ENCODE peak calls at places on chromosome 13, in ten cellular contexts. Q is right cardiac atrium, A is psoas muscle, H is Panc1, E is body of pancreas, B is lower lobe of right lung, P is left lung, Y is A549, V is DND-41, X is K562. I is an unnamed sample.

GRCh38 chr13:27161980-27162379 is 9.6 kb downstream of the USP12 start:
- ATAC-seq in Q (no peak), A (peak; percentile 80), H (no peak), E (no peak), B (no peak), P (no peak), Y (no peak), V (no peak), X (no peak), I (peak; percentile 94)

GRCh38 chr13:78015782-78016181 is 97.2 kb upstream of the EDNRB start:
- ATAC-seq in Q (no peak), A (no peak), H (no peak), E (no peak), B (peak; percentile 54), P (peak; percentile 83), Y (no peak), V (no peak), X (no peak), I (no peak)

GRCh38 chr13:59416561-59416960 is 747.2 kb downstream of the DIAPH3 start:
- ATAC-seq in Q (no peak), A (no peak), H (no peak), E (no peak), B (no peak), P (no peak), Y (no peak), V (no peak), X (no peak), I (no peak)

GRCh38 chr13:26476744-26477129 is 80.7 kb upstream of the WASF3 start:
- ATAC-seq in Q (peak; percentile 60), A (no peak), H (no peak), E (no peak), B (no peak), P (no peak), Y (no peak), V (no peak), X (no peak), I (no peak)

GRCh38 chr13:78499802-78500201 is 103.5 kb downstream of the POU4F1 start:
- ATAC-seq in Q (no peak), A (no peak), H (no peak), E (no peak), B (no peak), P (no peak), Y (no peak), V (no peak), X (no peak), I (no peak)

GRCh38 chr13:76406243-76406642 is 480.0 kb downstream of the KCTD12 start:
- ATAC-seq in Q (no peak), A (no peak), H (no peak), E (no peak), B (no peak), P (no peak), Y (no peak), V (no peak), X (no peak), I (no peak)

GRCh38 chr13:48712141-48712540 is 58.4 kb downstream of the CYSLTR2 start:
- ATAC-seq in Q (no peak), A (no peak), H (no peak), E (no peak), B (no peak), P (no peak), Y (no peak), V (no peak), X (no peak), I (no peak)

GRCh38 chr13:108176685-108177274 is 38.6 kb downstream of the LIG4 start:
- ATAC-seq in Q (no peak), A (no peak), H (no peak), E (no peak), B (no peak), P (peak; percentile 30), Y (no peak), V (no peak), X (peak; percentile 74), I (no peak)

GRCh38 chr13:31096624-31097302 is 64.9 kb downstream of the HSPH1 start:
- ATAC-seq in Q (no peak), A (no peak), H (no peak), E (no peak), B (peak; percentile 64), P (peak; percentile 96), Y (no peak), V (no peak), X (no peak), I (no peak)

GRCh38 chr13:113403255-113404104 is 39.5 kb upstream of the GRTP1 start:
- ATAC-seq in Q (no peak), A (peak; percentile 13), H (no peak), E (peak; percentile 41), B (no peak), P (no peak), Y (no peak), V (no peak), X (no peak), I (no peak)

GRCh38 chr13:113401452-113402415 is 37.8 kb upstream of the GRTP1 start:
- ATAC-seq in Q (peak; percentile 10), A (peak; percentile 9), H (no peak), E (no peak), B (no peak), P (no peak), Y (no peak), V (no peak), X (no peak), I (no peak)

GRCh38 chr13:113400621-113401451 is 36.9 kb upstream of the GRTP1 start:
- ATAC-seq in Q (peak; percentile 75), A (peak; percentile 48), H (no peak), E (no peak), B (peak; percentile 64), P (peak; percentile 69), Y (no peak), V (no peak), X (no peak), I (peak; percentile 52)

GRCh38 chr13:113404366-113404722 is 40.4 kb upstream of the GRTP1 start:
- ATAC-seq in Q (no peak), A (no peak), H (no peak), E (no peak), B (no peak), P (no peak), Y (no peak), V (no peak), X (no peak), I (no peak)

GRCh38 chr13:113402471-113403254 is 38.7 kb upstream of the GRTP1 start:
- ATAC-seq in Q (no peak), A (peak; percentile 20), H (peak; percentile 37), E (no peak), B (no peak), P (no peak), Y (no peak), V (no peak), X (no peak), I (no peak)
- H3K4me1 ChIP-seq in Q (peaks cover 2% of the 10 kb centered on the region), A (peaks cover 70% of the 10 kb centered on the region), H (no peaks in the 10 kb centered on the region), E (no peaks in the 10 kb centered on the region), B (peaks cover 9% of the 10 kb centered on the region), P (no peaks in the 10 kb centered on the region), Y (no peaks in the 10 kb centered on the region), V (no peaks in the 10 kb centered on the region), X (peaks cover 43% of the 10 kb centered on the region), I (peaks cover 31% of the 10 kb centered on the region)

GRCh38 chr13:35988648-35989081 is 142.5 kb downstream of the DCLK1 start:
- ATAC-seq in Q (no peak), A (no peak), H (no peak), E (no peak), B (no peak), P (peak; percentile 15), Y (no peak), V (no peak), X (no peak), I (peak; percentile 38)
- H3K4me1 ChIP-seq in Q (peaks cover 2% of the 10 kb centered on the region), A (peaks cover 5% of the 10 kb centered on the region), H (no peaks in the 10 kb centered on the region), E (no peaks in the 10 kb centered on the region), B (no peaks in the 10 kb centered on the region), P (no peaks in the 10 kb centered on the region), Y (no peaks in the 10 kb centered on the region), V (no peaks in the 10 kb centered on the region), X (peaks cover 3% of the 10 kb centered on the region), I (peaks cover 3% of the 10 kb centered on the region)

GRCh38 chr13:40476175-40476958 is 190.1 kb downstream of the FOXO1 start:
- ATAC-seq in Q (peak; percentile 78), A (no peak), H (no peak), E (peak; percentile 19), B (no peak), P (no peak), Y (peak; percentile 50), V (no peak), X (no peak), I (peak; percentile 9)
- H3K4me1 ChIP-seq in Q (peaks cover 20% of the 10 kb centered on the region), A (peaks cover 10% of the 10 kb centered on the region), H (no peaks in the 10 kb centered on the region), E (peaks cover 59% of the 10 kb centered on the region), B (peaks cover 27% of the 10 kb centered on the region), P (peaks cover 21% of the 10 kb centered on the region), Y (peaks cover 17% of the 10 kb centered on the region), V (no peaks in the 10 kb centered on the region), X (no peaks in the 10 kb centered on the region), I (peaks cover 34% of the 10 kb centered on the region)

GRCh38 chr13:29490561-29490960 is 104.9 kb downstream of the SLC7A1 start:
- ATAC-seq in Q (no peak), A (no peak), H (no peak), E (no peak), B (no peak), P (no peak), Y (no peak), V (no peak), X (no peak), I (no peak)

GRCh38 chr13:29491248-29491647 is 104.2 kb downstream of the SLC7A1 start:
- ATAC-seq in Q (no peak), A (no peak), H (no peak), E (no peak), B (no peak), P (no peak), Y (no peak), V (no peak), X (no peak), I (no peak)

GRCh38 chr13:29484236-29484635 is 111.3 kb downstream of the SLC7A1 start:
- ATAC-seq in Q (no peak), A (no peak), H (no peak), E (no peak), B (peak; percentile 21), P (no peak), Y (no peak), V (peak; percentile 39), X (no peak), I (no peak)

GRCh38 chr13:29484796-29485195 is 110.7 kb downstream of the SLC7A1 start:
- ATAC-seq in Q (no peak), A (no peak), H (no peak), E (no peak), B (no peak), P (no peak), Y (no peak), V (no peak), X (no peak), I (no peak)

DNA sequence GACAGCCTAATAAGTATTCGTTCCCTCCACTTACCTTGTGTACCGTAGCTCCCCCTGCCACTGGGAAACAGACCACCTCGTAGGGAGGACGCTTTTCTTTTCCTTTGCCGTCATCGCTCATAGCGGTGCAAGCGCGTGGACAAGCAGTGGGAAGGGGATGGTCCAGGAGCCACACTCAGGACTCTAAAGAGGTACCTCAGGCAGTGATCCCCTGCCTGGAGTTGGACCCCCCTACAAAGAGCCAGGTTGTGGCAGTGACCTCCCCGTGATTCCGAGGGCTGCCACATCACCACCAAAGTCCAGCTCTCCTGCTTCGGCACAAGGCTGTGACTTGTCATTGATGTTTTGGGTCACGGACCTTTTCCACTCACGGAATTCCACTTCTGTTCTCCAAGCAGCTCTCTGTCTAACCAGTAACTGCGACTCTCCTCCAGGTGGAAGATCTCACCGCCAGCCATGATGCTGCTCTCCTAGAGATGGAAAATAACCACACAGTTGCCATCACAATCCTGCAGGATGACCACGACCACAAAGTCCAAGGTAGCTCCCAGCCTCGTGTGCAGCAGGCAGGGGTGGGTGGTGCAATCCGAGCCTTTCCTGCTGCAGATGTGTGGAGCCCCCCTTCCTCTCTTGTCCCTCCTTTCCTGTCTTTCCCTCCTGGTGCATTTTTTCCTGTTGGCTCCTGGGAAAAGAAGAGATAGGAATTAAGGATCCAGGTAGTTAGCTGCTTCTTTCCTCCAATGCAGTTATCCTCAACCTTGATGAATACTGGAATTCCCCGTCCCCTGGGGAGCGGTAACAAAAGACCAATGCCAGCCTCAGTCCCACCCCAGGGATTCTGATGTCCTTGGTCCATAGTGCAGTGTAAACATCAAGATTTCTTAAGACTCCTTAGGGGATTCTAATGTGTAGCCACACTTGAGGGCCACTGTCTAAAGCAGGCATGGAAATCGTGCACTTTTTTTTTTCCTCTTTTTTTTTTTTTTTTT is 107.7 kb downstream of the SLC7A1 start:
- ATAC-seq in Q (no peak), A (no peak), H (no peak), E (no peak), B (no peak), P (no peak), Y (no peak), V (no peak), X (no peak), I (no peak)
- H3K4me1 ChIP-seq in Q (peaks cover 3% of the 10 kb centered on the region), A (no peaks in the 10 kb centered on the region), H (no peaks in the 10 kb centered on the region), E (no peaks in the 10 kb centered on the region), B (no peaks in the 10 kb centered on the region), P (no peaks in the 10 kb centered on the region), Y (no peaks in the 10 kb centered on the region), V (no peaks in the 10 kb centered on the region), X (no peaks in the 10 kb centered on the region), I (no peaks in the 10 kb centered on the region)